ENCODE peak calls at places on chromosomes 6 and 20, in ten cellular contexts. Z is sigmoid colon, W is ovary, K is type B pancreatic cell, V is cardiac fibroblast, A is endothelial cell, D is endodermal cell, O is fibroblast of mammary gland, T is mesothelial cell of epicardium, S is pancreas. L is an unnamed sample.

GRCh38 chr6:96727144-96727543 is 110.1 kb downstream of the GPR63 start:
- DNase-seq in A (no peak), W (no peak), S (no peak), D (no peak), V (no peak), Z (no peak), O (no peak), K (no peak), T (no peak), L (no peak)

GRCh38 chr20:44742304-44743079 is 3.2 kb upstream of the KCNK15 start:
- DNase-seq in T (no peak), Z (no peak), A (no peak), S (no peak), D (no peak), O (no peak), K (no peak), W (no peak), V (no peak), L (no peak)

GRCh38 chr20:51138576-51138975 is 115.7 kb upstream of the KCNG1 start:
- DNase-seq in O (no peak), D (no peak), V (no peak), T (no peak), K (no peak), A (no peak), Z (peak), S (no peak), W (no peak), L (no peak)

GRCh38 chr6:169046021-169046420 is 207.6 kb downstream of the THBS2 start:
- DNase-seq in S (no peak), A (no peak), O (no peak), W (no peak), V (no peak), D (no peak), Z (no peak), K (no peak), T (no peak), L (no peak)

GRCh38 chr20:47544240-47544639 is 42.6 kb downstream of the NCOA3 start:
- DNase-seq in V (peak), T (no peak), K (no peak), Z (no peak), S (no peak), W (no peak), D (no peak), A (no peak), O (peak), L (no peak)

GRCh38 chr6:87553159-87553765 is 36.5 kb downstream of the RARS2 start:
- DNase-seq in K (no peak), T (no peak), S (no peak), D (no peak), O (no peak), Z (no peak), V (no peak), W (no peak), A (no peak), L (no peak)

GRCh38 chr20:37558306-37558705 is 30.6 kb upstream of the BLCAP start:
- DNase-seq in A (no peak), V (no peak), Z (no peak), O (no peak), K (no peak), W (no peak), T (no peak), S (no peak), D (no peak), L (no peak)

GRCh38 chr6:422423-423061 is 31.0 kb downstream of the IRF4 start:
- DNase-seq in W (no peak), T (no peak), S (peak), A (no peak), D (no peak), V (peak), K (no peak), Z (no peak), O (peak), L (no peak)

GRCh38 chr20:36562724-36563123 is 10.7 kb upstream of the TGIF2 start:
- DNase-seq in O (no peak), W (no peak), D (peak), V (no peak), S (no peak), A (no peak), K (no peak), Z (no peak), T (no peak), L (no peak)

GRCh38 chr20:62313460-62314338 is 10.9 kb downstream of the ADRM1 start:
- DNase-seq in V (no peak), Z (no peak), T (no peak), S (no peak), A (no peak), D (no peak), O (no peak), W (no peak), K (no peak), L (no peak)

GRCh38 chr6:90197854-90198496 is 98.7 kb downstream of the BACH2 start:
- DNase-seq in S (peak), K (no peak), V (peak), T (no peak), D (no peak), W (no peak), A (no peak), O (peak), Z (peak), L (no peak)

GRCh38 chr6:370555-370954 is 21.0 kb upstream of the IRF4 start:
- DNase-seq in D (no peak), O (no peak), V (no peak), K (no peak), A (no peak), S (no peak), W (no peak), T (no peak), Z (no peak), L (no peak)

GRCh38 chr20:38129893-38130609 is 35.0 kb downstream of the TGM2 start:
- DNase-seq in W (no peak), S (no peak), K (no peak), O (no peak), A (no peak), T (no peak), D (no peak), V (no peak), Z (peak), L (no peak)

GRCh38 chr6:116352515-116353471 is 18.0 kb upstream of the DSE start:
- DNase-seq in O (peak), A (no peak), T (no peak), D (no peak), V (peak), K (no peak), W (no peak), Z (no peak), S (no peak), L (no peak)

GRCh38 chr6:107496892-107497684 is 7.2 kb downstream of the SOBP start:
- DNase-seq in Z (no peak), T (no peak), D (no peak), O (no peak), A (no peak), S (no peak), V (no peak), W (no peak), K (no peak), L (no peak)

DNA sequence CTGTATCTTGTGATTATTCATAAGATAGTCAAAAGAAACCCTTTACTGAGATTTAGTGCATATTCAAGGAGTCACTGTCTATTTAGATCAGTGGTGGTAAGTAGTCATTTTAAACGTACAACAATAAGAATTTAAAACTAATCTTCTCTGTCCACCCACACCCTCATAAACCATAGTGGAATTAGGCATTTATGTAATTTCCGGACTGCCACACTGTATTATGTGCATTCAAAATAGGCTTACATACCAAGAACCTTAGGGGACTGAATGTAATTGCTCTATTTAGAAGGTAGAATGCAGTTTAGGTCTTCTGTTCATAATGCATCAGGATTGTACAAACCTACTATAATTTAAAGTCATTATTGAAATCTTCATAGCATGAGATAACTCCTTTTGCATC is 685.4 kb downstream of the TENT5A start:
- DNase-seq in Z (no peak), D (no peak), W (no peak), S (no peak), A (no peak), T (no peak), O (no peak), K (no peak), V (no peak), L (no peak)
- TF ChIP-seq CTCF in Z (no peak), D (no peak), W (no peak), S (no peak), A (no peak), T (no peak), O (no peak), K (no peak), V (no peak), L (no peak)

DNA sequence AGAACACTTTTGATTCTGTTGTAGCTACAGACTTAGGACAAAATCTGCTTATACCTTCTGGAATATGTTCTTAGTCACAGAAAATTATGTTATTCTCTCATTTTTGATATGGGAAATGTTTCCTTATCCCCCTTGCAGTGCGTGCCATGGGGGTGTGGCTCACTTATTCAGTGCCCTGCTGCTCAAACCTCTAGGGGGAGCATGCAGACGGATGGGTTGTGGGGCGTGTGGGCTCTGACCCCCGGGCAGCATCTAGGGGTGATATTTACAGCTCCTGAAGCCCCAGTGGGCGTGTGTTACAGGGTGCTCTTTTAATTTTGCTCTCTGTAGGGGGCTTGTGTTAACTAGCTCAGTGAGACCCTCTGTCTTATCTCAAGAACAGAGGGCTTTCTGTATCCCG is 61.3 kb upstream of the FERMT1 start:
- DNase-seq in D (peak), K (no peak), S (no peak), T (no peak), Z (no peak), O (no peak), W (no peak), A (no peak), V (no peak), L (no peak)
- TF ChIP-seq CTCF in D (peak), K (no peak), S (no peak), T (no peak), Z (no peak), O (no peak), W (no peak), A (no peak), V (no peak), L (no peak)

GRCh38 chr6:10847684-10848083 is 9.3 kb upstream of the MAK start:
- DNase-seq in Z (no peak), W (no peak), T (no peak), S (no peak), A (no peak), V (no peak), D (no peak), O (no peak), K (no peak), L (no peak)
- TF ChIP-seq CTCF in Z (no peak), W (no peak), T (no peak), S (peak), A (peak), V (no peak), D (peak), O (no peak), K (peak), L (peak)

GRCh38 chr6:19368511-19368910 is 468.7 kb upstream of the ID4 start:
- DNase-seq in Z (no peak), O (peak), S (no peak), D (no peak), W (no peak), T (no peak), V (peak), A (no peak), K (no peak), L (no peak)
- TF ChIP-seq CTCF in Z (no peak), O (no peak), S (no peak), D (peak), W (no peak), T (no peak), V (no peak), A (no peak), K (no peak), L (no peak)

DNA sequence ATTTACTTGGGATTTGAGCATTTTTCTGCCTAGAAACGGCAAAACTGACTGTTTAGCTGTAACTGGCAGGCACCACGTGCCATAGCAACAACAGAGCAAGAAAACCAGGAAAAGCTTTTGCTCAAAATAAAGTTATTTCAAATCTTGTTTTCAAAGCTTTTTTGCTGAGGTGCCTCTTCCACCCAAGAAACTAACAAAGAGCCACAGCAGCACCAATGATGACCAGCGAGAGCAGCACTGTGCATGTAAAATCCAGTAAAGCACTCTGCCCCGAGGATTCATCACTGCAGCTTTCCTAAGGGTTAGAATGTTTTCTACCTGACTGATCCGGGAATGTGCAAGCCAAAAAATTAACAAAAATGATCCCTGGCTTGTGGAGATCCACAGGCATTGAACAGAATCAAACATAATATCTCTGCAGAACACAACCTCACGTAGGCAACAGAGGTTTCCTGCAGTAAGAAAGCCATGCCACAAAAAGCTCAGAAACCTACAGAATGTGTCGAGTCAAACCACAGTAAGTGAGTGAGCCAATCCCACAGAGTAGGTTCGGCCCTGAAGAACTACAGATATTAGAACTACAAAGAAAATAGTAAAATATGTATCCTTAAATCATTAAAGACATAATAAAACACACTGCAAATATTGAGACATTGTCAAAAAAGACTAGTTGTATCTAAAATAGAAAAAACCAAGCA is 7.4 kb upstream of the ULBP3 start:
- DNase-seq in W (no peak), A (no peak), V (no peak), K (no peak), T (no peak), D (no peak), Z (no peak), S (no peak), O (no peak), L (no peak)
- TF ChIP-seq CTCF in W (no peak), A (no peak), V (no peak), K (peak), T (no peak), D (peak), Z (no peak), S (no peak), O (peak), L (peak)

GRCh38 chr6:63785006-63785405 is 149.4 kb downstream of the PHF3 start:
- DNase-seq in W (no peak), Z (no peak), D (no peak), K (no peak), T (no peak), V (no peak), A (no peak), O (no peak), S (no peak), L (no peak)
- TF ChIP-seq CTCF in W (no peak), Z (no peak), D (no peak), K (no peak), T (no peak), V (no peak), A (no peak), O (no peak), S (no peak), L (no peak)

GRCh38 chr6:23077797-23078196 is 508.4 kb downstream of the HDGFL1 start:
- DNase-seq in S (no peak), T (no peak), K (no peak), Z (no peak), A (no peak), V (no peak), O (no peak), W (no peak), D (no peak), L (no peak)

GRCh38 chr6:23086100-23086499 is 516.7 kb downstream of the HDGFL1 start:
- DNase-seq in S (no peak), D (no peak), T (no peak), V (no peak), A (no peak), W (no peak), Z (no peak), K (no peak), O (no peak), L (no peak)

GRCh38 chr6:23081701-23082100 is 512.3 kb downstream of the HDGFL1 start:
- DNase-seq in K (no peak), W (no peak), D (peak), T (no peak), S (no peak), V (no peak), Z (no peak), O (peak), A (no peak), L (no peak)
- TF ChIP-seq CTCF in K (peak), W (no peak), D (peak), T (no peak), S (no peak), V (peak), Z (no peak), O (peak), A (no peak), L (peak)

GRCh38 chr20:43102394-43102793 is 87.3 kb downstream of the PTPRT start:
- DNase-seq in K (no peak), Z (no peak), W (no peak), S (no peak), D (peak), V (no peak), A (no peak), T (no peak), O (no peak), L (no peak)
- TF ChIP-seq CTCF in K (peak), Z (no peak), W (no peak), S (no peak), D (peak), V (no peak), A (no peak), T (no peak), O (no peak), L (no peak)

GRCh38 chr20:41951615-41952014 is 333.4 kb upstream of the CHD6 start:
- DNase-seq in V (no peak), O (no peak), D (no peak), T (no peak), K (no peak), A (no peak), S (no peak), W (no peak), Z (no peak), L (no peak)

GRCh38 chr20:41960166-41960565 is 342.0 kb upstream of the CHD6 start:
- DNase-seq in K (no peak), O (no peak), D (no peak), S (no peak), A (no peak), T (no peak), V (no peak), Z (no peak), W (no peak), L (no peak)

GRCh38 chr20:41958391-41958790 is 340.2 kb upstream of the CHD6 start:
- DNase-seq in W (no peak), A (no peak), K (no peak), D (no peak), O (no peak), V (no peak), Z (no peak), T (no peak), S (no peak), L (no peak)

DNA sequence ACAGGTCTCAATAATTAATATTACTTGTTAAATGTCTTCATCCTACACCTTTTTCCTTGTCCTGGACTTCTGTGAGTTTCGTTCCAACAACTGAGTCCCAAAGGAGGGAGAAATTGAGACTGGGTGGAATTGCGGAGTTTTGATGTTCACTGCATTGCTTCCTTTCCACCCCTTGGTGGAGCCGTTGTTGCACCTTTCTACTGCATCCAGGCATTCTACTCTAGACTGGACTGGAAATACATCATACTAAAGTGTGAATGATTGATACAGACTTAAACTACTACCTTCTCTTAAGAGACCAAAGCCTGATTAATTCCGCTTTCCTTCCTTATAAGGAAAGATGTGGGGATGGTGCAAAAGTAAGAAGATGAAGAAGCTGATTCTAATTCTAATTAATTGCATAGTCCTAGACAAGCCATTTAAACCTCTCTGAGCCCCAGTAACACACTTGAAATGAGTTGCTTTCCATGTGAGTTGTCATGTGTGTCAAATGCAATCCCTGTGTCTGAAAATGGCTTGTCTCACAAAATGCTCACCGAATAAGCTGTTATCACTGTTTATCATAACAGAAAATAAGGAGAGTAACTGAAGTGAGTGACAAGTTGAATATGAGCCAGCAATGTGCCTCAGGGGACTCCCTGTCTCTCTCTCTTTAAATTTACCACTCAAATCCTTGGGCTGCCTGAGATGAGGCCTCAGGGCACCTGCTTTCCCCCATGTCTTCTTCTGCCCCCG is 338.3 kb upstream of the CHD6 start:
- DNase-seq in A (no peak), O (peak), V (peak), S (no peak), W (no peak), Z (no peak), T (no peak), D (peak), K (no peak), L (no peak)
- TF ChIP-seq CTCF in A (no peak), O (peak), V (peak), S (peak), W (no peak), Z (no peak), T (no peak), D (peak), K (peak), L (peak)